ENCODE peak calls at places on chromosomes 11 and 22, in eight cellular contexts. One of them, this sample, is unnamed. For H3K36me3, the result is how much of the 10 kb centered on the place peaks cover.

GRCh38 chr22:19761500-19762314 is 1.1 kb downstream of the TBX1 start:
- DNase-seq in psoas muscle: no peak
- DNase-seq in left ventricle myocardium inferior: no peak
- DNase-seq in colonic mucosa: no peak
- DNase-seq in heart right ventricle: no peak
- DNase-seq in endodermal cell: peak
- DNase-seq in breast epithelium: no peak
- DNase-seq in kidney: no peak
- DNase-seq in this sample: no peak

GRCh38 chr22:37567991-37568390 is 7.7 kb downstream of the CDC42EP1 start:
- DNase-seq in left ventricle myocardium inferior: no peak
- DNase-seq in kidney: no peak
- DNase-seq in colonic mucosa: no peak
- DNase-seq in endodermal cell: no peak
- DNase-seq in psoas muscle: no peak
- DNase-seq in heart right ventricle: no peak
- DNase-seq in breast epithelium: no peak
- DNase-seq in this sample: no peak

GRCh38 chr22:44109417-44109816 is 71.3 kb upstream of the PARVG start:
- DNase-seq in heart right ventricle: no peak
- DNase-seq in colonic mucosa: no peak
- DNase-seq in psoas muscle: no peak
- DNase-seq in endodermal cell: no peak
- DNase-seq in kidney: peak
- DNase-seq in left ventricle myocardium inferior: no peak
- DNase-seq in breast epithelium: no peak
- DNase-seq in this sample: no peak

GRCh38 chr11:5509803-5510202 is at the start of gene UBQLN3:
- DNase-seq in colonic mucosa: no peak
- DNase-seq in left ventricle myocardium inferior: no peak
- DNase-seq in breast epithelium: no peak
- DNase-seq in endodermal cell: no peak
- DNase-seq in psoas muscle: no peak
- DNase-seq in heart right ventricle: no peak
- DNase-seq in kidney: no peak
- DNase-seq in this sample: no peak

GRCh38 chr11:83014951-83015350 is 56.7 kb downstream of the RAB30 start:
- DNase-seq in kidney: no peak
- DNase-seq in psoas muscle: no peak
- DNase-seq in heart right ventricle: no peak
- DNase-seq in endodermal cell: no peak
- DNase-seq in left ventricle myocardium inferior: no peak
- DNase-seq in colonic mucosa: no peak
- DNase-seq in breast epithelium: no peak
- DNase-seq in this sample: no peak

GRCh38 chr22:35568751-35569725 is 28.4 kb downstream of the RASD2 start:
- DNase-seq in endodermal cell: peak
- DNase-seq in heart right ventricle: no peak
- DNase-seq in psoas muscle: no peak
- DNase-seq in breast epithelium: no peak
- DNase-seq in kidney: no peak
- DNase-seq in colonic mucosa: no peak
- DNase-seq in left ventricle myocardium inferior: no peak
- DNase-seq in this sample: no peak

GRCh38 chr11:115496892-115497291 is 7.3 kb downstream of the CADM1 start:
- DNase-seq in left ventricle myocardium inferior: no peak
- DNase-seq in endodermal cell: no peak
- DNase-seq in heart right ventricle: no peak
- DNase-seq in colonic mucosa: no peak
- DNase-seq in breast epithelium: no peak
- DNase-seq in psoas muscle: no peak
- DNase-seq in kidney: no peak
- DNase-seq in this sample: no peak

GRCh38 chr22:46845281-46846153 is 83.1 kb downstream of the TBC1D22A start:
- DNase-seq in kidney: no peak
- DNase-seq in endodermal cell: peak
- DNase-seq in heart right ventricle: no peak
- DNase-seq in psoas muscle: no peak
- DNase-seq in left ventricle myocardium inferior: no peak
- DNase-seq in breast epithelium: no peak
- DNase-seq in colonic mucosa: no peak
- DNase-seq in this sample: no peak

GRCh38 chr22:45859231-45860161 is 117.5 kb downstream of the WNT7B start:
- DNase-seq in endodermal cell: no peak
- DNase-seq in kidney: peak
- DNase-seq in breast epithelium: no peak
- DNase-seq in colonic mucosa: no peak
- DNase-seq in psoas muscle: no peak
- DNase-seq in heart right ventricle: no peak
- DNase-seq in left ventricle myocardium inferior: no peak
- DNase-seq in this sample: no peak

GRCh38 chr22:20852076-20852475 is 6.5 kb downstream of the PI4KA start:
- DNase-seq in heart right ventricle: no peak
- DNase-seq in endodermal cell: peak
- DNase-seq in psoas muscle: no peak
- DNase-seq in breast epithelium: no peak
- DNase-seq in colonic mucosa: no peak
- DNase-seq in kidney: no peak
- DNase-seq in left ventricle myocardium inferior: no peak
- DNase-seq in this sample: no peak

GRCh38 chr11:2761131-2762030 is 61.6 kb upstream of the KCNQ1OT1 start:
- DNase-seq in left ventricle myocardium inferior: no peak
- DNase-seq in kidney: peak
- DNase-seq in psoas muscle: no peak
- DNase-seq in colonic mucosa: peak
- DNase-seq in endodermal cell: peak
- DNase-seq in heart right ventricle: no peak
- DNase-seq in breast epithelium: peak
- DNase-seq in this sample: peak

GRCh38 chr11:11581493-11581880 is 40.3 kb downstream of the GALNT18 start:
- DNase-seq in psoas muscle: no peak
- DNase-seq in endodermal cell: peak
- DNase-seq in kidney: no peak
- DNase-seq in colonic mucosa: no peak
- DNase-seq in left ventricle myocardium inferior: no peak
- DNase-seq in breast epithelium: no peak
- DNase-seq in heart right ventricle: no peak
- DNase-seq in this sample: no peak

GRCh38 chr22:46379301-46379930 is 43.9 kb downstream of the TRMU start:
- DNase-seq in colonic mucosa: peak
- DNase-seq in heart right ventricle: no peak
- DNase-seq in psoas muscle: no peak
- DNase-seq in endodermal cell: no peak
- DNase-seq in kidney: peak
- DNase-seq in left ventricle myocardium inferior: no peak
- DNase-seq in breast epithelium: no peak
- DNase-seq in this sample: peak

GRCh38 chr22:34414467-34415440 is 494.5 kb upstream of the LARGE1 start:
- DNase-seq in breast epithelium: peak
- DNase-seq in endodermal cell: peak
- DNase-seq in kidney: no peak
- DNase-seq in colonic mucosa: peak
- DNase-seq in left ventricle myocardium inferior: no peak
- DNase-seq in psoas muscle: no peak
- DNase-seq in heart right ventricle: no peak
- DNase-seq in this sample: no peak

DNA sequence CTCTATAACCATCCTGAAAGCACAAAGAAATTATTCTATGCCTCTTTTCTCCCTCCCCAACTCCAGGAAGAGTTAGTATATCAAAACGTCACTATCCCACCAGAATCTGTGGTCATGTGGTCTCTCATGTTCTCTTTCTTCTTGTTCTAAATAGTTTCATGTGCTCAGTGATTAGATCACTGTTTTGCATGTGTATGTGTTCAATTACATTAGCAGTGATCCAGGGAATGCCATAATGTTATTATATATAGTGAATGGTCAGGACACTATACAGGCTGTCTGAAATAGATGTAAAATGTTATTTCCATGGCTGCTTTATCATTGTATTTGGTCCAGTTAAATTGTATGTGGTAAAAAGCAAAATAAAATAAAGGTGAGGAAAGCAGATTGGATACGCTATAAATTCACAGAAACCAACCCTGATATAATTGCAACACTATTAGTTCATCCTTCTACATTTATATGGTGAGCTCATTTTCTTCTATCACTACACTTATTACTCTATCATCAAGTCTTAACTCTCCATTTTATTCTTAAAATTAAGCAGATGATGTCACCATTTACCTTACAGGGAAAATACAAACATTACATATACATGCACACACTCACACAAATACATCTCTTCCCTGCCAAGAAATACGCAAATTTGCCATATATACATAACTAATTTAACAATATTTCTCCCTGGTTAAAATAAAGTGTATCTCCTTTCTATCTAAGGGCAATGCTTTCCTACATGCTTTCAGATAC is 26.9 kb upstream of the ANO5 start:
- DNase-seq in psoas muscle: no peak
- DNase-seq in breast epithelium: no peak
- DNase-seq in left ventricle myocardium inferior: no peak
- DNase-seq in heart right ventricle: no peak
- DNase-seq in endodermal cell: no peak
- DNase-seq in colonic mucosa: no peak
- DNase-seq in kidney: no peak
- DNase-seq in this sample: no peak
- H3K36me3 ChIP-seq in psoas muscle: under half
- H3K36me3 ChIP-seq in breast epithelium: under half
- H3K36me3 ChIP-seq in left ventricle myocardium inferior: under half
- H3K36me3 ChIP-seq in heart right ventricle: under half
- H3K36me3 ChIP-seq in endodermal cell: under half
- H3K36me3 ChIP-seq in colonic mucosa: under half
- H3K36me3 ChIP-seq in kidney: under half
- H3K36me3 ChIP-seq in this sample: under half

DNA sequence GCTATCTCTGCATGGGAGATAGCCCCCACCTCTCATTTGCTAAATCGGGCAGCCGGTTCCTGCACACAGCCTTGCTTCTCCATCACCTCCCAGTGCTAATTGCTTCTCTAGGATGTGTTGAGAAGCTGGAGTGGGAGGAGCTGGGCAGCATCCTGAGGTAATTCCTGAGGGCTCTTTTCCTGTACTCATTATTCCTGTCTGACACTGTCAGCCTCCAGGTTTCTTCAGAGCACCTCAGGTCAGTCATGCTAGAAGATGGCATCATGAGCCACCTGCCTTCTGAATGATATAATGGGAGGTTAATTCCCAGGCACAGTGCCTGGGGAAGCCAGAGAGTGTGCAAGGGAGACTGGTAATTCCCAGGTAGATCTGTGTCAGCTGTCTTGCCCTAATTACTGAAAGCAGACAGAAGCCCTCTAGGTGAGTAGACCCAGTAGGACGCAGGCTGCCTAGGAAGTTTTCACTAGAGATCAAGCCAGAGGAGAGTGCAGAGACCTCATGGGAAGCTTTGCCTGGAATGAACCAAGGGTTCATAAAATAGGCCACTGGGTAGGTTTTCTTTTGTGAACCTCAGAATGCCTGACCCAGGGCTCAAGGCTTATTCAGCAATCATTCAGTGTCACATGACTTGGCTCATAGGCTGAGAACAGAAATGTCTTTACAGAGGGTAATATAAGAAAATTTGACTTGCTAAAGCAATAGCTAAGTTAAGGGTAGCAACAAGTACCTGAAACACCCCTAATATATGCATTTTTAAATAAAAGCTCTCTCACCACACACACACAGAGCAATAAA is 132.8 kb downstream of the RAB38 start:
- DNase-seq in endodermal cell: peak
- DNase-seq in left ventricle myocardium inferior: no peak
- DNase-seq in breast epithelium: no peak
- DNase-seq in colonic mucosa: no peak
- DNase-seq in heart right ventricle: no peak
- DNase-seq in psoas muscle: no peak
- DNase-seq in kidney: no peak
- DNase-seq in this sample: no peak
- H3K4me3 ChIP-seq in endodermal cell: peak
- H3K4me3 ChIP-seq in left ventricle myocardium inferior: no peak
- H3K4me3 ChIP-seq in breast epithelium: no peak
- H3K4me3 ChIP-seq in colonic mucosa: no peak
- H3K4me3 ChIP-seq in heart right ventricle: no peak
- H3K4me3 ChIP-seq in psoas muscle: no peak
- H3K4me3 ChIP-seq in kidney: no peak
- H3K4me3 ChIP-seq in this sample: no peak

GRCh38 chr22:29300467-29300806 is 6.0 kb upstream of the GAS2L1 start:
- DNase-seq in endodermal cell: no peak
- DNase-seq in breast epithelium: peak
- DNase-seq in psoas muscle: no peak
- DNase-seq in colonic mucosa: no peak
- DNase-seq in kidney: no peak
- DNase-seq in heart right ventricle: no peak
- DNase-seq in left ventricle myocardium inferior: no peak
- DNase-seq in this sample: no peak

GRCh38 chr22:29299136-29299900 is 7.1 kb upstream of the GAS2L1 start:
- DNase-seq in breast epithelium: peak
- DNase-seq in colonic mucosa: no peak
- DNase-seq in left ventricle myocardium inferior: no peak
- DNase-seq in endodermal cell: no peak
- DNase-seq in kidney: no peak
- DNase-seq in psoas muscle: no peak
- DNase-seq in heart right ventricle: no peak
- DNase-seq in this sample: no peak

GRCh38 chr22:29302402-29302680 is 4.1 kb upstream of the GAS2L1 start:
- DNase-seq in colonic mucosa: no peak
- DNase-seq in endodermal cell: no peak
- DNase-seq in left ventricle myocardium inferior: no peak
- DNase-seq in heart right ventricle: no peak
- DNase-seq in psoas muscle: no peak
- DNase-seq in kidney: no peak
- DNase-seq in breast epithelium: no peak
- DNase-seq in this sample: no peak

GRCh38 chr22:29301716-29302401 is 4.6 kb upstream of the GAS2L1 start:
- DNase-seq in kidney: no peak
- DNase-seq in colonic mucosa: no peak
- DNase-seq in breast epithelium: no peak
- DNase-seq in left ventricle myocardium inferior: no peak
- DNase-seq in heart right ventricle: no peak
- DNase-seq in psoas muscle: no peak
- DNase-seq in endodermal cell: peak
- DNase-seq in this sample: no peak

GRCh38 chr22:29300807-29301601 is 5.4 kb upstream of the GAS2L1 start:
- DNase-seq in heart right ventricle: no peak
- DNase-seq in colonic mucosa: no peak
- DNase-seq in left ventricle myocardium inferior: no peak
- DNase-seq in breast epithelium: no peak
- DNase-seq in endodermal cell: peak
- DNase-seq in psoas muscle: no peak
- DNase-seq in kidney: no peak
- DNase-seq in this sample: no peak
- H3K27ac ChIP-seq in heart right ventricle: no peak
- H3K27ac ChIP-seq in colonic mucosa: no peak
- H3K27ac ChIP-seq in left ventricle myocardium inferior: no peak
- H3K27ac ChIP-seq in breast epithelium: no peak
- H3K27ac ChIP-seq in endodermal cell: peak
- H3K27ac ChIP-seq in psoas muscle: no peak
- H3K27ac ChIP-seq in kidney: no peak
- H3K27ac ChIP-seq in this sample: no peak

GRCh38 chr11:34962034-34962433 is 45.6 kb downstream of the PDHX start:
- DNase-seq in endodermal cell: no peak
- DNase-seq in left ventricle myocardium inferior: no peak
- DNase-seq in breast epithelium: no peak
- DNase-seq in psoas muscle: no peak
- DNase-seq in heart right ventricle: no peak
- DNase-seq in colonic mucosa: no peak
- DNase-seq in kidney: no peak
- DNase-seq in this sample: no peak
- H3K36me3 ChIP-seq in endodermal cell: under half
- H3K36me3 ChIP-seq in left ventricle myocardium inferior: under half
- H3K36me3 ChIP-seq in breast epithelium: under half
- H3K36me3 ChIP-seq in psoas muscle: under half
- H3K36me3 ChIP-seq in heart right ventricle: under half
- H3K36me3 ChIP-seq in colonic mucosa: under half
- H3K36me3 ChIP-seq in kidney: under half
- H3K36me3 ChIP-seq in this sample: under half